ENCODE peak calls at places on chromosome 11, in seven cellular contexts. N is KBM-7; G is nucleus accumbens; Q is HEK293T; A is GM23248; H is stimulated activated CD4-positive, alpha-beta T cell treated with anti-CD3 and anti-CD28 coated beads, Interleukin-1b, Interleukin-23, amount 100 ng/mL, for 4 hours; U is left ventricle myocardium inferior. R is an unnamed sample.

GRCh38 chr11:11641581-11641980 is 19.8 kb upstream of the GALNT18 start:
- DNase-seq in U (no peak), H (no peak), N (no peak), Q (no peak), G (no peak), A (no peak), R (no peak)

GRCh38 chr11:121385693-121386092 is 66.4 kb upstream of the SORL1 start:
- DNase-seq in A (no peak), Q (no peak), N (no peak), G (no peak), H (no peak), U (no peak), R (no peak)

GRCh38 chr11:105232021-105232420 is 92.5 kb upstream of the CARD18 start:
- DNase-seq in Q (no peak), U (no peak), H (no peak), A (no peak), G (no peak), N (no peak), R (no peak)

GRCh38 chr11:94537051-94537600 is 6.6 kb upstream of the FUT4 start:
- DNase-seq in A (peak; percentile 74), H (no peak), U (no peak), N (no peak), G (no peak), Q (no peak), R (no peak)

GRCh38 chr11:116826751-116827431 is 2.8 kb upstream of the APOC3 start:
- DNase-seq in Q (no peak), H (no peak), A (peak; percentile 10), U (no peak), G (no peak), N (no peak), R (no peak)

GRCh38 chr11:57885298-57886035 is 123.9 kb downstream of the CTNND1 start:
- DNase-seq in H (no peak), Q (no peak), G (no peak), A (peak; percentile 59), U (no peak), N (peak; percentile 22), R (no peak)

GRCh38 chr11:57340228-57340627 is 2.1 kb downstream of the P2RX3 start:
- DNase-seq in H (no peak), N (peak; percentile 56), G (no peak), A (peak; percentile 35), U (no peak), Q (peak; percentile 56), R (no peak)

GRCh38 chr11:115672999-115673411 is 168.8 kb upstream of the CADM1 start:
- DNase-seq in G (no peak), U (peak; percentile 30), H (no peak), N (no peak), Q (no peak), A (peak; percentile 35), R (no peak)

GRCh38 chr11:6554828-6555706 is 48.3 kb downstream of the RRP8 start:
- DNase-seq in N (no peak), Q (no peak), U (no peak), A (no peak), G (no peak), H (no peak), R (no peak)